ENCODE peak calls at places on chromosomes 4 and X, in eight cellular contexts. E is AG08395; I is Caco-2; C is stimulated activated naive CD4-positive, alpha-beta T cell; V is AML-193; L is NCI-H510A treated with DMSO at 0.1 percent for 48 hours; S is NCI-H226; Z is HTR-8/SVneo. K is an unnamed sample.

GRCh38 chrX:333611-334311 is 15.2 kb upstream of the GTPBP6 start:
- DNase-seq in E (no peak), I (no peak), C (no peak), V (no peak), L (no peak), S (no peak), Z (no peak), K (no peak)

GRCh38 chr4:71235321-71236206 is 103.3 kb upstream of the SLC4A4 start:
- DNase-seq in E (no peak), I (no peak), C (no peak), V (no peak), L (no peak), S (no peak), Z (no peak), K (no peak)

GRCh38 chr4:24473309-24473721 is 111.0 kb downstream of the DHX15 start:
- DNase-seq in E (peak), I (peak), C (no peak), V (peak), L (peak), S (peak), Z (peak), K (peak)

GRCh38 chrX:9595131-9595530 is 130.3 kb downstream of the TBL1X start:
- DNase-seq in E (peak), I (no peak), C (no peak), V (no peak), L (no peak), S (peak), Z (no peak), K (no peak)

GRCh38 chr4:110614173-110614948 is 8.5 kb downstream of the PITX2 start:
- DNase-seq in E (no peak), I (no peak), C (no peak), V (no peak), L (no peak), S (no peak), Z (no peak), K (peak)

GRCh38 chrX:17635231-17635630 is 102.1 kb upstream of the SCML1 start:
- DNase-seq in E (no peak), I (peak), C (no peak), V (no peak), L (peak), S (no peak), Z (no peak), K (no peak)

GRCh38 chr4:63729519-63729918 is 679.7 kb downstream of the TECRL start:
- DNase-seq in E (no peak), I (no peak), C (no peak), V (no peak), L (no peak), S (no peak), Z (no peak), K (no peak)

GRCh38 chrX:43349363-43349762 is 306.7 kb upstream of the MAOA start:
- DNase-seq in E (peak), I (peak), C (no peak), V (peak), L (peak), S (no peak), Z (no peak), K (peak)

GRCh38 chr4:158811704-158812103 is 42.9 kb downstream of the FNIP2 start:
- DNase-seq in E (no peak), I (no peak), C (no peak), V (peak), L (no peak), S (peak), Z (no peak), K (peak)

GRCh38 chrX:100478714-100479113 is 68.6 kb upstream of the PCDH19 start:
- DNase-seq in E (no peak), I (no peak), C (no peak), V (no peak), L (no peak), S (no peak), Z (no peak), K (no peak)

GRCh38 chrX:10157545-10157944 is 770 bp downstream of the CLCN4 start:
- DNase-seq in E (no peak), I (no peak), C (no peak), V (no peak), L (no peak), S (peak), Z (no peak), K (no peak)

GRCh38 chr4:53015681-53016080 is 153.6 kb downstream of the RASL11B start:
- DNase-seq in E (no peak), I (peak), C (no peak), V (no peak), L (no peak), S (no peak), Z (peak), K (no peak)

GRCh38 chrX:11451133-11451532 is 157.9 kb downstream of the AMELX start:
- DNase-seq in E (no peak), I (no peak), C (no peak), V (no peak), L (no peak), S (no peak), Z (no peak), K (no peak)

GRCh38 chr4:134470544-134470943 is 269.0 kb upstream of the PABPC4L start:
- DNase-seq in E (no peak), I (peak), C (no peak), V (peak), L (no peak), S (peak), Z (no peak), K (no peak)

GRCh38 chrX:13761606-13762005 is 27.1 kb downstream of the OFD1 start:
- DNase-seq in E (no peak), I (no peak), C (no peak), V (no peak), L (no peak), S (no peak), Z (no peak), K (no peak)

GRCh38 chr4:8840006-8840793 is 31.4 kb downstream of the HMX1 start:
- DNase-seq in E (no peak), I (no peak), C (no peak), V (no peak), L (no peak), S (no peak), Z (no peak), K (no peak)

GRCh38 chr4:139416073-139416673 is 37.7 kb upstream of the RAB33B start:
- DNase-seq in E (peak), I (peak), C (no peak), V (peak), L (peak), S (no peak), Z (peak), K (peak)

GRCh38 chrX:132488819-132489255 is at the start of gene MBNL3:
- DNase-seq in E (no peak), I (peak), C (peak), V (peak), L (peak), S (no peak), Z (no peak), K (peak)

GRCh38 chr4:4995103-4995761 is 24.0 kb downstream of the CYTL1 start:
- DNase-seq in E (peak), I (peak), C (peak), V (peak), L (peak), S (peak), Z (peak), K (peak)

GRCh38 chr4:71202703-71203102 is 136.1 kb upstream of the SLC4A4 start:
- DNase-seq in E (peak), I (no peak), C (no peak), V (no peak), L (no peak), S (peak), Z (no peak), K (no peak)

GRCh38 chr4:153233761-153234371 is 29.6 kb downstream of the TRIM2 start:
- DNase-seq in E (peak), I (no peak), C (no peak), V (no peak), L (no peak), S (peak), Z (peak), K (no peak)

GRCh38 chr4:145709843-145710242 is 29.9 kb downstream of the C4orf51 start:
- DNase-seq in E (peak), I (no peak), C (no peak), V (no peak), L (no peak), S (peak), Z (no peak), K (no peak)

GRCh38 chr4:38179690-38180299 is 219.6 kb downstream of the PTTG2 start:
- DNase-seq in E (peak), I (peak), C (peak), V (no peak), L (peak), S (peak), Z (peak), K (peak)

GRCh38 chrX:129653985-129654651 is 638 bp downstream of the APLN start:
- DNase-seq in E (no peak), I (peak), C (peak), V (no peak), L (peak), S (no peak), Z (no peak), K (peak)

GRCh38 chr4:100422911-100423310 is 94.9 kb downstream of the EMCN start:
- DNase-seq in E (peak), I (no peak), C (no peak), V (no peak), L (no peak), S (no peak), Z (no peak), K (no peak)

GRCh38 chr4:76208005-76208765 is 5.4 kb downstream of the SCARB2 start:
- DNase-seq in E (peak), I (no peak), C (no peak), V (peak), L (peak), S (peak), Z (peak), K (no peak)

GRCh38 chrX:84339507-84340364 is 151.7 kb upstream of the RPS6KA6 start:
- DNase-seq in E (peak), I (peak), C (no peak), V (peak), L (peak), S (no peak), Z (no peak), K (no peak)

GRCh38 chr4:113293673-113294072 is 244.2 kb downstream of the ANK2 start:
- DNase-seq in E (peak), I (no peak), C (no peak), V (no peak), L (no peak), S (no peak), Z (no peak), K (no peak)

GRCh38 chr4:76447326-76447954 is 12.4 kb downstream of the SHROOM3 start:
- DNase-seq in E (no peak), I (no peak), C (no peak), V (no peak), L (no peak), S (peak), Z (no peak), K (no peak)

GRCh38 chr4:128718793-128719192 is 90.7 kb upstream of the JADE1 start:
- DNase-seq in E (peak), I (no peak), C (no peak), V (no peak), L (no peak), S (no peak), Z (no peak), K (no peak)

GRCh38 chrX:155048997-155049619 is 21.8 kb downstream of the CMC4 start:
- DNase-seq in E (peak), I (peak), C (peak), V (peak), L (peak), S (peak), Z (peak), K (peak)

GRCh38 chr4:52968241-52968640 is 106.1 kb downstream of the RASL11B start:
- DNase-seq in E (no peak), I (no peak), C (no peak), V (no peak), L (no peak), S (no peak), Z (no peak), K (no peak)

GRCh38 chrX:112536544-112536943 is 143.2 kb downstream of the LHFPL1 start:
- DNase-seq in E (peak), I (no peak), C (no peak), V (no peak), L (no peak), S (no peak), Z (no peak), K (no peak)

GRCh38 chr4:127179451-127180087 is 453.2 kb upstream of the INTU start:
- DNase-seq in E (no peak), I (no peak), C (no peak), V (no peak), L (no peak), S (no peak), Z (no peak), K (no peak)

K was measured in activated CD4-positive, alpha-beta T cell treated with anti-CD3 and anti-CD28 coated beads, Interleukin-2, amount 10 ng/mL, durations not matched to agents 24 days and 14 days.